ENCODE peak calls at places on chromosomes 6 and 20, in seven cellular contexts. One of them, this sample, is unnamed.

GRCh38 chr20:54486583-54486982 is 11.2 kb downstream of the DOK5 start:
- DNase-seq in heart right ventricle: no peak
- DNase-seq in breast epithelium: no peak
- DNase-seq in kidney: no peak
- DNase-seq in psoas muscle: no peak
- DNase-seq in suprapubic skin: no peak
- DNase-seq in HCT116: no peak
- DNase-seq in this sample: no peak

GRCh38 chr6:82959385-82959941 is 106.2 kb downstream of the UBE3D start:
- DNase-seq in heart right ventricle: no peak
- DNase-seq in breast epithelium: no peak
- DNase-seq in kidney: no peak
- DNase-seq in psoas muscle: no peak
- DNase-seq in suprapubic skin: no peak
- DNase-seq in HCT116: no peak
- DNase-seq in this sample: no peak

GRCh38 chr6:322940-323729 is 30.8 kb downstream of the DUSP22 start:
- DNase-seq in heart right ventricle: no peak
- DNase-seq in breast epithelium: no peak
- DNase-seq in kidney: peak; percentile 6
- DNase-seq in psoas muscle: no peak
- DNase-seq in suprapubic skin: no peak
- DNase-seq in HCT116: no peak
- DNase-seq in this sample: no peak

GRCh38 chr20:24497851-24498250 is 28.4 kb downstream of the SYNDIG1 start:
- DNase-seq in heart right ventricle: no peak
- DNase-seq in breast epithelium: no peak
- DNase-seq in kidney: no peak
- DNase-seq in psoas muscle: no peak
- DNase-seq in suprapubic skin: no peak
- DNase-seq in HCT116: no peak
- DNase-seq in this sample: no peak

GRCh38 chr6:168347053-168347452 is 27.5 kb upstream of the DACT2 start:
- DNase-seq in heart right ventricle: no peak
- DNase-seq in breast epithelium: no peak
- DNase-seq in kidney: no peak
- DNase-seq in psoas muscle: no peak
- DNase-seq in suprapubic skin: no peak
- DNase-seq in HCT116: no peak
- DNase-seq in this sample: no peak

GRCh38 chr20:50335105-50335504 is 144.5 kb downstream of the CEBPB start:
- DNase-seq in heart right ventricle: no peak
- DNase-seq in breast epithelium: no peak
- DNase-seq in kidney: no peak
- DNase-seq in psoas muscle: no peak
- DNase-seq in suprapubic skin: no peak
- DNase-seq in HCT116: peak; percentile 68
- DNase-seq in this sample: peak; percentile 85

GRCh38 chr20:38073307-38074010 is 39.9 kb downstream of the RPRD1B start:
- DNase-seq in heart right ventricle: peak; percentile 30
- DNase-seq in breast epithelium: no peak
- DNase-seq in kidney: no peak
- DNase-seq in psoas muscle: peak; percentile 58
- DNase-seq in suprapubic skin: no peak
- DNase-seq in HCT116: peak; percentile 24
- DNase-seq in this sample: peak; percentile 80

GRCh38 chr6:120355822-120356221 is 978.5 kb downstream of the TBC1D32 start:
- DNase-seq in heart right ventricle: no peak
- DNase-seq in breast epithelium: no peak
- DNase-seq in kidney: no peak
- DNase-seq in psoas muscle: no peak
- DNase-seq in suprapubic skin: no peak
- DNase-seq in HCT116: no peak
- DNase-seq in this sample: no peak

GRCh38 chr6:35415065-35415880 is 36.9 kb upstream of the FANCE start:
- DNase-seq in heart right ventricle: peak; percentile 58
- DNase-seq in breast epithelium: peak; percentile 83
- DNase-seq in kidney: peak; percentile 82
- DNase-seq in psoas muscle: peak; percentile 56
- DNase-seq in suprapubic skin: no peak
- DNase-seq in HCT116: no peak
- DNase-seq in this sample: peak; percentile 42

GRCh38 chr6:108968325-108968724 is 120.1 kb downstream of the ARMC2 start:
- DNase-seq in heart right ventricle: no peak
- DNase-seq in breast epithelium: no peak
- DNase-seq in kidney: no peak
- DNase-seq in psoas muscle: no peak
- DNase-seq in suprapubic skin: no peak
- DNase-seq in HCT116: no peak
- DNase-seq in this sample: no peak

GRCh38 chr20:36491901-36492617 is 49.3 kb upstream of the MYL9 start:
- DNase-seq in heart right ventricle: no peak
- DNase-seq in breast epithelium: no peak
- DNase-seq in kidney: no peak
- DNase-seq in psoas muscle: no peak
- DNase-seq in suprapubic skin: no peak
- DNase-seq in HCT116: no peak
- DNase-seq in this sample: peak; percentile 72

GRCh38 chr6:38984723-38985122 is 63.9 kb upstream of the GLP1R start:
- DNase-seq in heart right ventricle: no peak
- DNase-seq in breast epithelium: no peak
- DNase-seq in kidney: no peak
- DNase-seq in psoas muscle: no peak
- DNase-seq in suprapubic skin: no peak
- DNase-seq in HCT116: no peak
- DNase-seq in this sample: no peak

GRCh38 chr6:81401970-81402690 is 350.4 kb downstream of the TENT5A start:
- DNase-seq in heart right ventricle: no peak
- DNase-seq in breast epithelium: no peak
- DNase-seq in kidney: no peak
- DNase-seq in psoas muscle: no peak
- DNase-seq in suprapubic skin: no peak
- DNase-seq in HCT116: no peak
- DNase-seq in this sample: no peak

DNA sequence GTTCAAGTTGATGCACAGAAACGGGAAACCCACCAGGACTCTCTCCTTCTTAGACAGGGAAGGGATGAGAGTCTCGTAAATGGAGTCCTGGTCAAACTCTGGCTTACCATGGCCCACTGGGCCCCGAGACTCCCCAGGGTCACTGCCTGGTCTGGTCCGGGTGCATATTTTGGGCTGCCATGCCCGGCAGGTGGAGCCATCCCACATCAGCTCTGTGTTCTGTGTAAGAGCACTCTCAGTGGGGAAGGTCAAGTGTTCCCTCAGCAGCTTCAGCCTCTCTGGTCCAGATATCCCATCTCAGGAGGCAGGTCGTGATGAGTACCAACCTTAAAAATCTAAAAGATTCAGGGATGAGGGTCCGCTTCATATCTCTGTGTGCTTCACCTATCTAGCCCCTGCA is 138.8 kb downstream of the EDN3 start:
- DNase-seq in heart right ventricle: no peak
- DNase-seq in breast epithelium: no peak
- DNase-seq in kidney: no peak
- DNase-seq in psoas muscle: no peak
- DNase-seq in suprapubic skin: no peak
- DNase-seq in HCT116: no peak
- DNase-seq in this sample: no peak
- TF ChIP-seq CTCF in heart right ventricle: no peak
- TF ChIP-seq CTCF in breast epithelium: no peak
- TF ChIP-seq CTCF in kidney: no peak
- TF ChIP-seq CTCF in psoas muscle: no peak
- TF ChIP-seq CTCF in suprapubic skin: no peak
- TF ChIP-seq CTCF in HCT116: no peak
- TF ChIP-seq CTCF in this sample: no peak

GRCh38 chr6:45586216-45587171 is 208.8 kb upstream of the SUPT3H start:
- DNase-seq in heart right ventricle: no peak
- DNase-seq in breast epithelium: no peak
- DNase-seq in kidney: peak; percentile 55
- DNase-seq in psoas muscle: no peak
- DNase-seq in suprapubic skin: no peak
- DNase-seq in HCT116: no peak
- DNase-seq in this sample: peak; percentile 33

GRCh38 chr6:45590225-45590624 is 212.5 kb upstream of the SUPT3H start:
- DNase-seq in heart right ventricle: no peak
- DNase-seq in breast epithelium: no peak
- DNase-seq in kidney: no peak
- DNase-seq in psoas muscle: no peak
- DNase-seq in suprapubic skin: no peak
- DNase-seq in HCT116: no peak
- DNase-seq in this sample: peak; percentile 81

GRCh38 chr6:45589367-45589766 is 211.6 kb upstream of the SUPT3H start:
- DNase-seq in heart right ventricle: no peak
- DNase-seq in breast epithelium: no peak
- DNase-seq in kidney: no peak
- DNase-seq in psoas muscle: no peak
- DNase-seq in suprapubic skin: no peak
- DNase-seq in HCT116: no peak
- DNase-seq in this sample: no peak

GRCh38 chr6:45584127-45584526 is 206.4 kb upstream of the SUPT3H start:
- DNase-seq in heart right ventricle: no peak
- DNase-seq in breast epithelium: no peak
- DNase-seq in kidney: no peak
- DNase-seq in psoas muscle: no peak
- DNase-seq in suprapubic skin: no peak
- DNase-seq in HCT116: no peak
- DNase-seq in this sample: no peak

GRCh38 chr6:45587229-45588060 is 209.7 kb upstream of the SUPT3H start:
- DNase-seq in heart right ventricle: no peak
- DNase-seq in breast epithelium: no peak
- DNase-seq in kidney: no peak
- DNase-seq in psoas muscle: no peak
- DNase-seq in suprapubic skin: no peak
- DNase-seq in HCT116: no peak
- DNase-seq in this sample: no peak
- H3K27ac ChIP-seq in heart right ventricle: no peak overlapping the region
- H3K27ac ChIP-seq in breast epithelium: no peak overlapping the region
- H3K27ac ChIP-seq in kidney: no peak overlapping the region
- H3K27ac ChIP-seq in psoas muscle: no peak overlapping the region
- H3K27ac ChIP-seq in suprapubic skin: no peak overlapping the region
- H3K27ac ChIP-seq in HCT116: peak overlapping the region; percentile 6
- H3K27ac ChIP-seq in this sample: no peak overlapping the region

DNA sequence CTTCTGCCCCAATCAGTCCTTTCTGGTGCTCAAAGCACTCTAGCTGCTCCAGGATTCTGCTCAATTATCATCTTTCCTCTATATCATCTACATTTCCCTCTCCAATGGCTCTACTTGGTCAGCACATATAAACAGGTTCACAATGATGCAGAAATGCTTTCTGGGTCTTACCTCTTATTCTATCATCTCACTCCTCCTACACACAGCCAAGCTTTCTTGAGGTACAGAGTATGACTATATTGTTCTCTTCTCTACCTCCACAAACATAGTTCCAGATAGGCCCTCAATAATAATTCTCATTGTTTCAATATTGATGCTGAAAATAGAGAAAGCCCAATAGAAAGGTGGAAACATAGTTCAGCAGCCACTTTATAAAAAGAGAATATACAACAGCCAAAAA is 48.2 kb downstream of the HIVEP2 start:
- DNase-seq in heart right ventricle: no peak
- DNase-seq in breast epithelium: no peak
- DNase-seq in kidney: no peak
- DNase-seq in psoas muscle: no peak
- DNase-seq in suprapubic skin: no peak
- DNase-seq in HCT116: no peak
- DNase-seq in this sample: no peak
- TF ChIP-seq CTCF in heart right ventricle: no peak
- TF ChIP-seq CTCF in breast epithelium: no peak
- TF ChIP-seq CTCF in kidney: no peak
- TF ChIP-seq CTCF in psoas muscle: no peak
- TF ChIP-seq CTCF in suprapubic skin: no peak
- TF ChIP-seq CTCF in HCT116: no peak
- TF ChIP-seq CTCF in this sample: no peak

GRCh38 chr20:44449864-44450263 is 25.8 kb upstream of the TTPAL start:
- DNase-seq in heart right ventricle: no peak
- DNase-seq in breast epithelium: no peak
- DNase-seq in kidney: no peak
- DNase-seq in psoas muscle: no peak
- DNase-seq in suprapubic skin: no peak
- DNase-seq in HCT116: no peak
- DNase-seq in this sample: no peak
- H3K27ac ChIP-seq in heart right ventricle: no peak overlapping the region
- H3K27ac ChIP-seq in breast epithelium: no peak overlapping the region
- H3K27ac ChIP-seq in kidney: no peak overlapping the region
- H3K27ac ChIP-seq in psoas muscle: no peak overlapping the region
- H3K27ac ChIP-seq in suprapubic skin: no peak overlapping the region
- H3K27ac ChIP-seq in HCT116: no peak overlapping the region
- H3K27ac ChIP-seq in this sample: no peak overlapping the region